ENCODE peak calls at places on chromosomes 4 and X, in five cellular contexts. L is heart left ventricle, F is A549, I is psoas muscle, A is AG10803. P is an unnamed sample.
A peak's percentile ranks its signal among the peaks of the same experiment; 100 is the strongest.

GRCh38 chrX:65723706-65724105 is 56.3 kb downstream of the MSN start:
- DNase-seq in L (no peak), F (no peak), I (no peak), A (no peak), P (no peak)

GRCh38 chr4:121860121-121860520 is 10.2 kb downstream of the BBS7 start:
- DNase-seq in L (no peak), F (no peak), I (no peak), A (no peak), P (no peak)

GRCh38 chr4:185950891-185951290 is 118.1 kb upstream of the TLR3 start:
- DNase-seq in L (no peak), F (no peak), I (no peak), A (peak; percentile 43), P (no peak)

GRCh38 chr4:83548151-83548905 is 12.4 kb downstream of the GPAT3 start:
- DNase-seq in L (peak; percentile 72), F (peak; percentile 96), I (peak; percentile 82), A (peak; percentile 96), P (peak; percentile 79)

GRCh38 chrX:151703487-151703886 is 8.2 kb downstream of the PRRG3 start:
- DNase-seq in L (peak; percentile 76), F (no peak), I (no peak), A (no peak), P (no peak)

GRCh38 chr4:90159193-90159592 is 32.0 kb downstream of the CCSER1 start:
- DNase-seq in L (no peak), F (no peak), I (no peak), A (no peak), P (no peak)

GRCh38 chrX:153646620-153647373 is at the start of gene DUSP9:
- DNase-seq in L (no peak), F (peak; percentile 43), I (peak; percentile 51), A (no peak), P (peak; percentile 19)

GRCh38 chrX:119784747-119785446 is 6.5 kb downstream of the RPL39 start:
- DNase-seq in L (no peak), F (peak; percentile 51), I (no peak), A (peak; percentile 27), P (peak; percentile 49)

GRCh38 chr4:54054501-54054900 is 9.9 kb downstream of the CHIC2 start:
- DNase-seq in L (no peak), F (no peak), I (no peak), A (no peak), P (no peak)

DNA sequence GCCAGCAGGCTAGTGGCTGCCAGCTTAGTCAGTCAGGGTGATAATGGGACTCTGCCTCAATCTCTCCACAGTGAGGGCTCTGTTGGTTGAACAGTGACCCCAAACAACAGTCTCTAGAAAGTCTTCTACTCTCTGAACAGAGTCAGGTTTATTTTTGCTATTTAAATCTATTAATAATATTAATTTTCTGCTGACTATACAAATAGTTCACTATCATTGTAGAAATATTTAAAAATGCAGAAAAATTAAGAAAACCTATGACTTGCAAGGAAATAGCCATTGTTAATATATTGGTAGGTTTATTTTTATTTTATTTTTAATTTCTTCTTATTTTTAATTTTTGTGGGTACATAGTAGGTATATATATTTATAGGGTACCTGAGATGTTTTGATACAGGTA is 67.9 kb upstream of the AADAT start:
- DNase-seq in L (no peak), F (no peak), I (no peak), A (no peak), P (no peak)
- TF ChIP-seq CTCF in L (no peak), F (no peak), I (no peak), A (no peak), P (no peak)

GRCh38 chr4:89026542-89026941 is 30.4 kb downstream of the FAM13A start:
- DNase-seq in L (no peak), F (no peak), I (no peak), A (no peak), P (no peak)

GRCh38 chr4:89031272-89031671 is 25.7 kb downstream of the FAM13A start:
- DNase-seq in L (no peak), F (no peak), I (no peak), A (no peak), P (no peak)

GRCh38 chr4:89024051-89024675 is 32.8 kb downstream of the FAM13A start:
- DNase-seq in L (peak; percentile 42), F (peak; percentile 70), I (no peak), A (peak; percentile 77), P (no peak)

GRCh38 chr4:89029591-89029990 is 27.4 kb downstream of the FAM13A start:
- DNase-seq in L (no peak), F (no peak), I (no peak), A (no peak), P (no peak)
- TF ChIP-seq CTCF in L (no peak), F (no peak), I (no peak), A (no peak), P (no peak)

DNA sequence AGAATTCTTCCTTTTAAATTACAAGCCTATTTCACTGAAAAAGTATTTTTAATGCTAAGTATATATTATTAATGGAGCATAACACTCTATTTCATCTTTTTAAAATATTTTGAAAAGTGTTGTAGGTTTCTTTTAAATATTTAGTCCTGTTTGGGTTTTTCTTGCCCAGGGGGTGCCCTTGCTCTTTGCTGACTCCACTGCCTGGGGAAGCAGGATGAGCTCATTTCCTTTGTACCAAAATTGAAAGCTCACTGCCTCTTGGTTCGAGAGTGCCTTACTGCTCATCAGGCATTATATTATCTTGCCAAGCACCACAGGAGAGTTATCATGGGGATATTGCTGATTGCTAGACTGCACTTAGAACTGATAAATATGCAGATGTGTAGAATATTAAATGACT is 819.2 kb downstream of the PCDH18 start:
- DNase-seq in L (no peak), F (no peak), I (no peak), A (no peak), P (no peak)
- TF ChIP-seq CTCF in L (peak; percentile 25), F (no peak), I (no peak), A (no peak), P (no peak)

GRCh38 chr4:156811963-156812362 is 159.6 kb downstream of the PDGFC start:
- DNase-seq in L (no peak), F (no peak), I (no peak), A (no peak), P (no peak)
- TF ChIP-seq CTCF in L (no peak), F (no peak), I (no peak), A (no peak), P (no peak)

GRCh38 chr4:48687313-48687712 is 92.8 kb downstream of the FRYL start:
- DNase-seq in L (no peak), F (no peak), I (no peak), A (no peak), P (no peak)

GRCh38 chr4:48683784-48684666 is 96.1 kb downstream of the FRYL start:
- DNase-seq in L (no peak), F (no peak), I (no peak), A (no peak), P (no peak)

GRCh38 chr4:48680848-48681568 is 99.1 kb downstream of the FRYL start:
- DNase-seq in L (no peak), F (no peak), I (no peak), A (no peak), P (peak; percentile 67)

GRCh38 chr4:48686369-48686768 is 93.7 kb downstream of the FRYL start:
- DNase-seq in L (no peak), F (no peak), I (no peak), A (no peak), P (no peak)

GRCh38 chr4:48681856-48682255 is 98.2 kb downstream of the FRYL start:
- DNase-seq in L (no peak), F (peak; percentile 22), I (no peak), A (peak; percentile 51), P (no peak)
- TF ChIP-seq CTCF in L (peak; percentile 63), F (peak; percentile 21), I (peak; percentile 43), A (peak; percentile 67), P (peak; percentile 19)

GRCh38 chrX:149518236-149518635 is 13.1 kb upstream of the IDS start:
- DNase-seq in L (no peak), F (no peak), I (no peak), A (no peak), P (no peak)
- TF ChIP-seq CTCF in L (no peak), F (no peak), I (no peak), A (no peak), P (no peak)

GRCh38 chr4:21134994-21135393 is 434.7 kb downstream of the PACRGL start:
- DNase-seq in L (no peak), F (peak; percentile 1), I (no peak), A (peak; percentile 3), P (peak; percentile 23)
- TF ChIP-seq CTCF in L (peak; percentile 31), F (no peak), I (no peak), A (peak; percentile 8), P (no peak)